ENCODE peak calls at places on chromosome 20, in five cellular contexts. One of them, this sample, is unnamed.
A peak's percentile ranks its signal among the peaks of the same experiment; 100 is the strongest.

GRCh38 chr20:40644863-40645262 is 44.2 kb downstream of the MAFB start:
- DNase-seq in GM12878: no peak
- DNase-seq in HepG2: no peak
- DNase-seq in K562: no peak
- DNase-seq in HCT116: no peak
- DNase-seq in this sample: no peak

GRCh38 chr20:54134445-54135220 is 39.2 kb downstream of the CYP24A1 start:
- DNase-seq in GM12878: no peak
- DNase-seq in HCT116: peak; percentile 76
- DNase-seq in K562: no peak
- DNase-seq in HepG2: peak; percentile 85
- DNase-seq in this sample: no peak

GRCh38 chr20:40802886-40803285 is 113.8 kb upstream of the MAFB start:
- DNase-seq in HCT116: no peak
- DNase-seq in HepG2: no peak
- DNase-seq in GM12878: no peak
- DNase-seq in K562: no peak
- DNase-seq in this sample: peak; percentile 4

GRCh38 chr20:59912609-59913008 is 20.8 kb downstream of the SYCP2 start:
- DNase-seq in HCT116: no peak
- DNase-seq in GM12878: no peak
- DNase-seq in HepG2: no peak
- DNase-seq in K562: no peak
- DNase-seq in this sample: no peak

GRCh38 chr20:51160821-51161220 is 137.9 kb upstream of the KCNG1 start:
- DNase-seq in HepG2: no peak
- DNase-seq in HCT116: no peak
- DNase-seq in GM12878: no peak
- DNase-seq in K562: no peak
- DNase-seq in this sample: no peak

GRCh38 chr20:32538526-32538918 is 46.6 kb downstream of the NOL4L start:
- DNase-seq in HCT116: no peak
- DNase-seq in HepG2: no peak
- DNase-seq in K562: no peak
- DNase-seq in GM12878: no peak
- DNase-seq in this sample: no peak

GRCh38 chr20:2230671-2231488 is 64.9 kb upstream of the TGM3 start:
- DNase-seq in GM12878: no peak
- DNase-seq in HepG2: no peak
- DNase-seq in K562: no peak
- DNase-seq in HCT116: no peak
- DNase-seq in this sample: no peak

GRCh38 chr20:57211949-57212889 is 54.2 kb downstream of the BMP7 start:
- DNase-seq in HCT116: peak; percentile 68
- DNase-seq in K562: no peak
- DNase-seq in HepG2: peak; percentile 18
- DNase-seq in GM12878: no peak
- DNase-seq in this sample: peak; percentile 75

GRCh38 chr20:58985656-58986055 is 4.6 kb downstream of the NELFCD start:
- DNase-seq in GM12878: no peak
- DNase-seq in K562: no peak
- DNase-seq in HepG2: no peak
- DNase-seq in HCT116: no peak
- DNase-seq in this sample: no peak

GRCh38 chr20:50399003-50399916 is 110.9 kb upstream of the PTPN1 start:
- DNase-seq in GM12878: no peak
- DNase-seq in HCT116: no peak
- DNase-seq in HepG2: peak; percentile 99
- DNase-seq in K562: no peak
- DNase-seq in this sample: no peak

GRCh38 chr20:33169176-33169794 is 1.3 kb downstream of the BPIFA2 start:
- DNase-seq in K562: peak; percentile 43
- DNase-seq in HCT116: no peak
- DNase-seq in HepG2: peak; percentile 29
- DNase-seq in GM12878: no peak
- DNase-seq in this sample: no peak

DNA sequence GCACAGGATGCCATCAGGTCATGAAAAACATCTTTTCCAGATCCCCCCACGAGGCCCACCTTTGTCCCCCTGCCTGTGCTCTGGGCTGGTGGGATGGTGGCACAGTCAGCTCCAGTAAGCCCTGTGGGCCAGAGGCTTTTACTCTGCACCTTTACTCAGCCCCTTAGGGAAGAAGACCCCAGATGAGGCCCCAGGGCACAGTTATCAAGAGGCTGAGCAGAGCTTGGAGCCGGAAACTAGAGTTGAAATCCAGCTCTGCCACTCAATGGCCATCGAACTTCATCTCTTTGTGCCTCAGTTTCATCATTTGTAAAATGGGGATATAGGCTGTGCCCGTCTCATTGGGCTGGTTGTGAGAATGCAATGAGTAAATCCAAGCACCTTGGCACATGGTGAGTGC is 81.7 kb upstream of the TOX2 start:
- DNase-seq in GM12878: no peak
- DNase-seq in HCT116: no peak
- DNase-seq in HepG2: no peak
- DNase-seq in K562: no peak
- DNase-seq in this sample: no peak
- TF ChIP-seq SRF in GM12878: no peak
- TF ChIP-seq SRF in HCT116: no peak
- TF ChIP-seq SRF in HepG2: no peak
- TF ChIP-seq SRF in K562: no peak
- TF ChIP-seq SRF in this sample: no peak

DNA sequence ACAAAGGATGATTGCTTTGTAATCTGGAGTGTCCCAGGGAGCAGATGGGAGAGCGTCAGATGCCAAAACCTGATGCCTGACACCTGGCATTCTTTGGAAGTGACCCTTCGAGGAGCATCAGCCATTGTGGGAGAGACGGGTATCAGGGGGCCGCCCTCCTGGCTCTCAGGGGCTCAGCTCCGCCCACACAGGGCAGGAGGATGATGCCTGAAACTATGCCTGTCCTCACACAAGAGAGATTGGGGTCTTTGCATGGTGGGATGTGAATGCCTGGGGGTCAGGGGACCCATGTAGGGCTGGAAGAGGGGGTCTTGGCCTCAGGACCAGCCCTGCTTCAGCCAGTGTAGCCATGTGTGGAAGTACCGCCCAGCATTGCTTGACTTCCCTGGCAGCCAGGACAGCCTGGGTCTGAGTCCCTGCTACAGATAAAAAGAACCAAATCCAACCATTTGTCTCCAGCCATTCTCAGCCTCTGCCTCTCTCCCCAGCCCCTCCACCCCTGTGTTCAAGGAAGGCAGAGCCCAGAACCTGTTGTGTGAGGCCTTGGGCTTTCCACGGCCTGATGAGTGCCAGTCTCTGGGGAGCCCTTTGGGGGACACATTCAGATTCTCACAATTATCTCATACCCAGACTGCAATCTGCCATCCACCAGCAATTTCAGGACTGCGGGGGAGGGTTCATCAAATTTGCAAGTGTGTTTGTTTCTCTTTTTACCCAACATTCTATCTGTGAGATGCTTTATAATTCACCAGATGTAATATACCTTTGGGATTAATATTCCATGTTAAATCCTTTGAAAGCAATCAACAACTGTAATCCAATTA is 371.2 kb downstream of the PREX1 start:
- DNase-seq in HepG2: no peak
- DNase-seq in GM12878: peak; percentile 37
- DNase-seq in HCT116: no peak
- DNase-seq in K562: no peak
- DNase-seq in this sample: no peak
- TF ChIP-seq SRF in HepG2: no peak
- TF ChIP-seq SRF in GM12878: peak; percentile 23
- TF ChIP-seq SRF in HCT116: no peak
- TF ChIP-seq SRF in K562: no peak
- TF ChIP-seq SRF in this sample: no peak

DNA sequence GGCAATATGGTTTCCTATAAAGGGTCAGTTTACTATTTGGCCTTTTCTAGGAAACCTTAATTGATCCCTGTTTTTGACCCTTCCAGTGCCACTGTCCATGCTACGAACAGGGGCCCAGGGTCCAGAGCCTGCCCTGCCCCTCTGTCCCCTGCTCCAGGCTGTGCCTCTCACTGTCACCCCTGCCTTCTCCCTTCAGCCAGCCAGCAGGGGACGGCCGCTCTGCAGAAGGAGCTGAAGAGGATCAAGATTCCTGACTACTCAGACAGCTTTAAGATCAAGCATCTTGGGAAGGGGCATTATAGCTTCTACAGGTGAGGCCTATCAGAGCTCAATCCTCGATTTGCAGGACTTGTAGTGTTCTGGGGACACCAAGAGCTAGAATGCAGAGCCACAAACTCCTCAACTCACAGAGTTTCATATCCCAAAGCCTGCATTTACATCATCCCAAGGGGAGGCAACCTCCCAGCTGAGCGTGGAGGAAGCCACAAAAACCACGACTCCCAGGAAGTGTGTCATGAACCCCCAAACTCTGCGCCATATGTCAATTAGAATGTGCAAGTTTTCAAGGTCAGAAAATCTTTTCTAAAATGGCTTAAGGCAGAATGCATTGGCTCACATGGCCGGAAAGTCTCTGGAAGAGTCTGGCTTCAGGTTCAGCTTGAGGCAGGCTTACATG is 3.6 kb downstream of the BPI start:
- DNase-seq in HCT116: no peak
- DNase-seq in GM12878: no peak
- DNase-seq in K562: no peak
- DNase-seq in HepG2: no peak
- DNase-seq in this sample: no peak
- TF ChIP-seq SRF in HCT116: no peak
- TF ChIP-seq SRF in GM12878: no peak
- TF ChIP-seq SRF in K562: no peak
- TF ChIP-seq SRF in HepG2: no peak
- TF ChIP-seq SRF in this sample: no peak

GRCh38 chr20:1154224-1154623 is 30.6 kb downstream of the TMEM74B start:
- DNase-seq in HCT116: no peak
- DNase-seq in HepG2: no peak
- DNase-seq in GM12878: no peak
- DNase-seq in K562: no peak
- DNase-seq in this sample: no peak
- TF ChIP-seq SRF in HCT116: no peak
- TF ChIP-seq SRF in HepG2: no peak
- TF ChIP-seq SRF in GM12878: no peak
- TF ChIP-seq SRF in K562: no peak
- TF ChIP-seq SRF in this sample: no peak

DNA sequence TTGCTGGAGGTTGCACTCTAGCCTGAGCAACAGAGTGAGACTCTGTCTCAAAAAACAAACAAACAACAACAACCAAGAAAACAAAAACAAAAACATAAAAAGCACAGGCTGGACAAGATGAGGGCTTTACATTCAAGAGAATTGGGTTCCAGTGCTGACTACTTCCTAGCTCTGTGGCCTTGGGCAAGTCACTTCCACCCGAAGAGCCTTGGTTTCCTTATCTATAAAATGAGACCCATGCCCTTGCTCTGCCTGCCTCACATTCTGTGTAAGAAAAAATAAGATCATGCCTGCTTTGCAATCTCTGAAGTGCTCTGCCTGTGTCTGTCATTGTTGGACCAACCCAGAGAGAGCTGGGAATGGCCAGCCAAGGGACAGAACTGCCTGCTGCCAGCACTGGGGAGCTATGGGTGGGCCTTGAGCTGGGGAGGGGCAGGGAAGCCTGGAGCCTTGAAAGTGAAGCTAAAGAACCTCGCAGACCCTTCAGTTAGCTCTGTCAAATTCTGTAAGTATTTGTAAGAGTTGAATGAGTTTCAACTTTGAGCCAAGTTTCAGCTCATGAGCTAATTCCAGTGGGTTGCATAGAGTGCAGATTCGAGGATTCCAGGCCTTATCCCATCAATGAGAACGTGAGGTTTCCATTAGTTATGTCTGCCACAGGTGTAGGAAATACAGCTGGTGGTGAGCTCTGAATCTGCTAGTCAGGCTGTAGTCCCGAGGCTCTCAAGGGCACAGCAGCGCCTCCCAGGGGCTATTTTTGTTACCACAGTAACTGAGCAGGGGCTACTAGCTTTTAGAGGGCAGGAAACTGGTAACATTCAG is 93.2 kb downstream of the DLGAP4 start:
- DNase-seq in HCT116: peak; percentile 91
- DNase-seq in K562: peak; percentile 79
- DNase-seq in GM12878: no peak
- DNase-seq in HepG2: peak; percentile 88
- DNase-seq in this sample: peak; percentile 97
- TF ChIP-seq SRF in HCT116: peak; percentile 95
- TF ChIP-seq SRF in K562: no peak
- TF ChIP-seq SRF in GM12878: peak; percentile 91
- TF ChIP-seq SRF in HepG2: peak; percentile 96
- TF ChIP-seq SRF in this sample: peak; percentile 96

GRCh38 chr20:23520185-23520584 is 29.3 kb downstream of the CST8 start:
- DNase-seq in HepG2: peak; percentile 41
- DNase-seq in GM12878: no peak
- DNase-seq in K562: no peak
- DNase-seq in HCT116: no peak
- DNase-seq in this sample: no peak
- TF ChIP-seq SRF in HepG2: no peak
- TF ChIP-seq SRF in GM12878: no peak
- TF ChIP-seq SRF in K562: no peak
- TF ChIP-seq SRF in HCT116: no peak
- TF ChIP-seq SRF in this sample: no peak

GRCh38 chr20:3687655-3688054 is 5.8 kb upstream of the ADAM33 start:
- DNase-seq in K562: peak; percentile 59
- DNase-seq in HepG2: peak; percentile 44
- DNase-seq in GM12878: no peak
- DNase-seq in HCT116: peak; percentile 39
- DNase-seq in this sample: no peak
- TF ChIP-seq SRF in K562: no peak
- TF ChIP-seq SRF in HepG2: no peak
- TF ChIP-seq SRF in GM12878: no peak
- TF ChIP-seq SRF in HCT116: no peak
- TF ChIP-seq SRF in this sample: no peak

DNA sequence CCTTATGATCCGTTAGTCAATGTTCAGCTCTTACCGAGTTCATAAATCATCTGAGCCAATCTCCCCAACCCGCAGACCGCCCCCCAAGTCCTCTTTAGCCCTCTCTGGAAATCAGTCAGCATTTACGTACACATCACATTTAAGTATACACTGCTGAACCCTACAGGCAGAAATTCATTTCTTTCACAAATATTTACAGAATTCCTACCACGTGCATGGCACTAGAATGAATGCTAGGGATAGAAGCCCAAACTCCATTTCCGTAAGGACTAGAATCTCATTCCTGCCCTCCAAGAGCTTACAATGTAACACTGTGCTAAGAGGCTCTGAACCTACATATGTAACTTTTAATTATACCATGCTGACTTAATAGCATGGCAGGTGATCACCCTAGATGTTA is 1.8 kb downstream of the OSER1 start:
- DNase-seq in K562: no peak
- DNase-seq in GM12878: no peak
- DNase-seq in HCT116: no peak
- DNase-seq in HepG2: peak; percentile 82
- DNase-seq in this sample: no peak
- TF ChIP-seq SRF in K562: no peak
- TF ChIP-seq SRF in GM12878: no peak
- TF ChIP-seq SRF in HCT116: no peak
- TF ChIP-seq SRF in HepG2: no peak
- TF ChIP-seq SRF in this sample: no peak

GRCh38 chr20:63704749-63705117 is 3.0 kb downstream of the ARFRP1 start:
- DNase-seq in GM12878: no peak
- DNase-seq in K562: peak; percentile 3
- DNase-seq in HCT116: no peak
- DNase-seq in HepG2: no peak
- DNase-seq in this sample: no peak
- TF ChIP-seq SRF in GM12878: no peak
- TF ChIP-seq SRF in K562: no peak
- TF ChIP-seq SRF in HCT116: no peak
- TF ChIP-seq SRF in HepG2: no peak
- TF ChIP-seq SRF in this sample: no peak